ENCODE peak calls at places on chromosomes 6 and 20, in ten cellular contexts. B, S, D, H, Y, I, Q, P, N and A are unnamed samples. For H3K4me1, the result is how much of the 10 kb centered on the place peaks cover.

GRCh38 chr6:73985891-73986290 is 289.9 kb downstream of the CD109 start:
- DNase-seq in B (no peak), N (no peak), D (peak), I (no peak), Y (no peak), S (no peak), H (no peak), P (no peak), Q (no peak), A (no peak)

GRCh38 chr6:149924206-149924932 is 1.4 kb upstream of the RAET1G start:
- DNase-seq in D (no peak), I (no peak), Y (no peak), S (no peak), P (no peak), Q (no peak), B (peak), N (no peak), H (no peak), A (no peak)

GRCh38 chr6:2738373-2738979 is 12.2 kb downstream of the MYLK4 start:
- DNase-seq in Y (no peak), I (no peak), N (peak), P (peak), Q (peak), D (peak), H (peak), S (peak), B (no peak), A (peak)

GRCh38 chr6:111092006-111092405 is 4.7 kb downstream of the SLC16A10 start:
- DNase-seq in Y (no peak), S (no peak), D (no peak), H (no peak), B (peak), Q (no peak), N (no peak), P (no peak), I (no peak), A (no peak)

GRCh38 chr20:40760399-40760798 is 71.4 kb upstream of the MAFB start:
- DNase-seq in Q (no peak), N (no peak), S (no peak), D (no peak), I (no peak), Y (no peak), B (no peak), P (no peak), H (no peak), A (no peak)

GRCh38 chr6:135922170-135922569 is 70.7 kb downstream of the PDE7B start:
- DNase-seq in B (no peak), Q (no peak), H (peak), S (no peak), I (no peak), N (no peak), P (peak), Y (no peak), D (peak), A (no peak)

GRCh38 chr20:17225891-17226409 is 890 bp upstream of the PCSK2 start:
- DNase-seq in D (peak), Q (no peak), N (peak), B (peak), Y (no peak), I (peak), P (no peak), S (no peak), H (peak), A (no peak)

GRCh38 chr20:53287357-53288042 is 306.1 kb downstream of the ZNF217 start:
- DNase-seq in D (no peak), S (no peak), Y (no peak), Q (no peak), H (no peak), B (no peak), N (no peak), I (no peak), P (no peak), A (no peak)

GRCh38 chr6:21459646-21460045 is 133.9 kb upstream of the SOX4 start:
- DNase-seq in I (no peak), S (no peak), H (no peak), B (no peak), Y (no peak), Q (no peak), N (no peak), D (no peak), P (no peak), A (no peak)

GRCh38 chr6:110020888-110021287 is 42.8 kb downstream of the GPR6 start:
- DNase-seq in P (no peak), D (peak), B (no peak), N (no peak), Y (no peak), I (no peak), H (no peak), S (no peak), Q (no peak), A (no peak)

GRCh38 chr6:35258858-35259193 is 709 bp upstream of the ZNF76 start:
- DNase-seq in D (peak), S (peak), B (no peak), Y (no peak), I (no peak), N (peak), H (no peak), Q (no peak), P (no peak), A (no peak)

GRCh38 chr20:3172933-3173581 is at the start of gene LZTS3:
- DNase-seq in B (peak), I (peak), Q (peak), N (peak), S (peak), H (peak), Y (peak), P (peak), D (peak), A (peak)

GRCh38 chr20:13865825-13866351 is 81.1 kb downstream of the NDUFAF5 start:
- DNase-seq in I (peak), D (no peak), N (no peak), Y (no peak), Q (no peak), S (no peak), P (no peak), B (no peak), H (no peak), A (peak)

GRCh38 chr6:170554086-170554887 is at the start of gene TBP:
- DNase-seq in Y (peak), P (peak), S (peak), N (peak), D (peak), H (peak), I (peak), Q (peak), B (peak), A (peak)

GRCh38 chr6:38722037-38722436 is 6.9 kb downstream of the DNAH8 start:
- DNase-seq in Q (no peak), B (no peak), H (no peak), N (no peak), S (no peak), Y (no peak), D (no peak), I (no peak), P (no peak), A (no peak)

GRCh38 chr6:157800420-157801237 is 22.4 kb upstream of the SNX9 start:
- DNase-seq in Y (no peak), I (no peak), D (no peak), H (no peak), B (no peak), P (no peak), Q (no peak), N (no peak), S (no peak), A (no peak)

GRCh38 chr6:57064809-57065208 is 18.3 kb downstream of the KIAA1586 start:
- DNase-seq in D (no peak), B (no peak), H (no peak), S (no peak), Y (no peak), Q (no peak), I (no peak), N (no peak), P (no peak), A (no peak)

GRCh38 chr20:36886859-36887778 is 11.2 kb downstream of the TLDC2 start:
- DNase-seq in D (peak), Y (peak), P (peak), I (peak), S (peak), B (peak), Q (peak), N (peak), H (peak), A (peak)

GRCh38 chr20:51586005-51586440 is 43.5 kb upstream of the NFATC2 start:
- DNase-seq in D (no peak), Y (no peak), H (no peak), N (no peak), Q (no peak), B (no peak), I (no peak), P (no peak), S (no peak), A (no peak)

GRCh38 chr6:156686940-156687874 is 90.0 kb upstream of the ARID1B start:
- DNase-seq in D (peak), S (peak), N (peak), P (peak), B (peak), Y (peak), Q (peak), H (peak), I (peak), A (peak)

GRCh38 chr6:130720076-130720475 is 107.1 kb upstream of the SMLR1 start:
- DNase-seq in D (no peak), Y (no peak), Q (no peak), B (no peak), I (no peak), N (no peak), S (no peak), P (no peak), H (no peak), A (no peak)

GRCh38 chr6:6746970-6747338 is 158.4 kb downstream of the LY86 start:
- DNase-seq in S (no peak), N (no peak), H (no peak), D (no peak), B (no peak), P (no peak), Q (no peak), Y (no peak), I (no peak), A (no peak)

GRCh38 chr6:148829415-148830101 is 82.7 kb downstream of the UST start:
- DNase-seq in S (no peak), D (no peak), I (no peak), Y (no peak), Q (no peak), P (no peak), H (no peak), B (no peak), N (no peak), A (no peak)

GRCh38 chr6:30842754-30843610 is 41.3 kb upstream of the DDR1 start:
- DNase-seq in H (peak), Y (no peak), Q (no peak), B (no peak), P (no peak), I (no peak), S (no peak), D (no peak), N (peak), A (no peak)

GRCh38 chr20:61346996-61347906 is 95.2 kb downstream of the CDH4 start:
- DNase-seq in S (no peak), Q (no peak), D (no peak), Y (no peak), B (no peak), I (no peak), H (no peak), P (no peak), N (no peak), A (no peak)

GRCh38 chr20:50099565-50099991 is 13.4 kb downstream of the UBE2V1 start:
- DNase-seq in I (no peak), D (peak), Y (no peak), Q (no peak), H (no peak), S (no peak), P (no peak), B (no peak), N (no peak), A (no peak)

GRCh38 chr6:125942677-125943527 is 13.7 kb upstream of the HINT3 start:
- DNase-seq in H (no peak), N (no peak), B (no peak), S (peak), P (no peak), Q (peak), I (no peak), D (no peak), Y (no peak), A (peak)

GRCh38 chr6:37316071-37316470 is 37.7 kb upstream of the RNF8 start:
- DNase-seq in Y (no peak), I (no peak), B (no peak), N (no peak), H (no peak), D (no peak), Q (no peak), S (no peak), P (no peak), A (no peak)

GRCh38 chr6:56624728-56625069 is 18.0 kb downstream of the DST start:
- DNase-seq in N (no peak), S (peak), B (no peak), D (no peak), P (no peak), Q (no peak), I (no peak), Y (no peak), H (no peak), A (no peak)

GRCh38 chr6:75800133-75800532 is 51.1 kb downstream of the MYO6 start:
- DNase-seq in P (no peak), N (no peak), S (no peak), Q (no peak), H (no peak), Y (no peak), I (no peak), B (no peak), D (no peak), A (no peak)

GRCh38 chr6:26075063-26075717 is 12.0 kb upstream of the HFE start:
- DNase-seq in N (no peak), H (no peak), P (no peak), S (peak), B (no peak), Q (no peak), Y (no peak), I (no peak), D (peak), A (no peak)

GRCh38 chr6:138321934-138322333 is 55.8 kb upstream of the SMIM28 start:
- DNase-seq in N (no peak), Y (no peak), S (no peak), H (no peak), B (no peak), D (no peak), P (no peak), I (no peak), Q (no peak), A (no peak)

GRCh38 chr6:148501178-148501590 is 158.5 kb downstream of the SASH1 start:
- DNase-seq in I (no peak), P (no peak), S (no peak), B (peak), N (peak), H (no peak), Q (peak), D (no peak), Y (peak), A (peak)

GRCh38 chr20:32972181-32973076 is 31.8 kb downstream of the SUN5 start:
- DNase-seq in S (no peak), Q (peak), P (no peak), H (no peak), B (no peak), I (no peak), N (no peak), D (peak), Y (no peak), A (peak)

GRCh38 chr6:1872649-1873131 is 263.0 kb downstream of the FOXC1 start:
- DNase-seq in B (no peak), D (peak), P (no peak), Y (no peak), S (no peak), H (no peak), I (no peak), Q (no peak), N (no peak), A (no peak)

GRCh38 chr6:139883776-139884175 is 509.3 kb upstream of the CITED2 start:
- DNase-seq in S (no peak), Q (no peak), D (no peak), H (no peak), N (no peak), Y (no peak), P (no peak), B (no peak), I (no peak), A (no peak)

GRCh38 chr6:139519571-139520031 is 145.2 kb upstream of the CITED2 start:
- DNase-seq in Q (no peak), Y (no peak), N (no peak), D (no peak), I (no peak), B (no peak), H (no peak), P (no peak), S (no peak), A (no peak)

GRCh38 chr20:58224097-58224496 is 4.4 kb downstream of the ANKRD60 start:
- DNase-seq in B (no peak), D (no peak), I (no peak), Q (no peak), Y (no peak), P (no peak), N (no peak), H (no peak), S (no peak), A (no peak)

DNA sequence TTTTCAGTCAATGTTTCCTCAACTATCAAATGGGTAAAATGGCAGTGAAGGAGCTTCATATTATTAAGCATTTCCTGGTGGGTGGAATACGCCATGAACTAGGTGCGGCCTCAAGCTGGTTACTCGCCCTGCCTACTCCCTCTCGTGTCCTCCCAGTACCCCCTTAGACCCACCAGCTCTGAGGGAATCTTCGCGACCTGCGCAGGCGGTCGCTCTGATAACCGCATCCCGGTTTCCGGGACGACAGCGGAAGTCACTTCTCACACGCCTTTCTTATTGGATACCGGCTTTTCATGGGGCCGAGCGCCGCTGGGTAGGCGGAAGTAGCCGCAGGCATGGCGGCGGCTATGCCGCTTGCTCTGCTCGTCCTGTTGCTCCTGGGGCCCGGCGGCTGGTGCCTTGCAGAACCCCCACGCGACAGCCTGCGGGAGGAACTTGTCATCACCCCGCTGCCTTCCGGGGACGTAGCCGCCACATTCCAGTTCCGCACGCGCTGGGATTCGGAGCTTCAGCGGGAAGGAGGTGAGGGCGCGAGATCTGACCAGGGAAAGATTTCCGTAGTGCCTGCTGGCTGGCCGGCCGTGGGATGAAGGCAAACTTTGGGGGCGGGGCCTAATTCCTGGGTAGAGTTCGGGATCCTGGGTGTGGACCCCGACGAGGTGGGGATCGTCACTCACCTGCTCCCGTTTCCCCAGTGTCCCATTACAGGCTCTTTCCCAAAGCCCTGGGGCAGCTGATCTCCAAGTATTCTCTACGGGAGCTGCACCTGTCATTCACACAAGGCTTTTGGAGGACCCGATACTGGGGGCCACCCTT is at the start of gene PIGT:
- DNase-seq in Y (peak), B (peak), Q (peak), P (peak), H (peak), I (peak), N (peak), D (peak), S (peak), A (peak)
- H3K4me1 ChIP-seq in Y (under half), B (under half), Q (under half), P (under half), H (under half), I (under half), N (under half), D (under half), S (under half), A (under half)

GRCh38 chr20:56392282-56393132 is at the start of gene CSTF1:
- DNase-seq in Y (peak), P (peak), D (peak), S (peak), N (peak), I (peak), H (peak), B (peak), Q (peak), A (peak)

GRCh38 chr20:56393133-56393472 is 658 bp downstream of the CSTF1 start:
- DNase-seq in P (no peak), Y (no peak), B (no peak), H (no peak), I (no peak), N (no peak), D (no peak), Q (no peak), S (no peak), A (no peak)

GRCh38 chr20:56395166-56395565 is 2.7 kb downstream of the CSTF1 start:
- DNase-seq in P (no peak), S (no peak), D (no peak), I (no peak), B (no peak), Y (no peak), H (no peak), N (no peak), Q (no peak), A (no peak)

GRCh38 chr20:56391596-56392281 is at the start of gene AURKA:
- DNase-seq in Q (no peak), P (no peak), I (no peak), N (peak), D (peak), Y (no peak), B (no peak), S (peak), H (no peak), A (peak)

GRCh38 chr20:56393653-56394052 is 1.2 kb downstream of the CSTF1 start:
- DNase-seq in D (no peak), H (no peak), N (no peak), I (no peak), Y (no peak), Q (no peak), P (no peak), S (no peak), B (no peak), A (no peak)
- H3K4me3 ChIP-seq in D (peak), H (no peak), N (no peak), I (peak), Y (peak), Q (no peak), P (no peak), S (peak), B (peak), A (peak)

DNA sequence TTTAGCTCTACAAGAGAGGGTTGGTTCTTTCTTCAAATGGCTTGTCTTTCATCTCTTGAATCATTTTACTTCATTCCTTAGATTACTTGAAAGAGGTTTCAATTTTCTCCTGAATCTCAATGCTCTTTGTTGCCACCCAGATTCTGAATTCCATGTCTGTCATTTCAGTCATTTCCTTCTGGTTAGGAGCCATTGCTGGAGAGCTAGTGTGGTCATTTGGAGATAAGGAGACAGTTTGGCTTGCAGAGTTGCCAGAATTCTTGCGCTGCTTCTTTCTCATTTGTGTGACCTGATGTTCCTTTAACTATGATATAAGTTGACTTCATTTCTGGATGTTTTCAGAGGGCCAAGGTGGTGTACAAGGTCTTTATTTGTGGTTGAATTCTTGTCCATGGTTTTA is 157.8 kb downstream of the SLC22A3 start:
- DNase-seq in S (no peak), N (no peak), Y (no peak), Q (no peak), D (no peak), H (no peak), I (no peak), B (no peak), P (no peak), A (no peak)
- TF ChIP-seq CTCF in S (no peak), N (no peak), Y (no peak), Q (no peak), D (no peak), H (no peak), I (no peak), B (no peak), P (no peak), A (no peak)

GRCh38 chr6:20325641-20326421 is 75.8 kb upstream of the E2F3 start:
- DNase-seq in N (no peak), Y (no peak), P (no peak), S (no peak), B (no peak), H (no peak), D (no peak), I (no peak), Q (no peak), A (no peak)

GRCh38 chr6:20328266-20328946 is 73.3 kb upstream of the E2F3 start:
- DNase-seq in Y (no peak), B (no peak), N (no peak), D (peak), P (no peak), Q (no peak), S (no peak), I (no peak), H (no peak), A (no peak)

GRCh38 chr6:20331042-20331441 is 70.6 kb upstream of the E2F3 start:
- DNase-seq in H (no peak), P (no peak), D (no peak), S (no peak), B (no peak), N (no peak), Q (no peak), I (no peak), Y (no peak), A (no peak)

GRCh38 chr6:20326422-20326728 is 75.3 kb upstream of the E2F3 start:
- DNase-seq in P (no peak), Y (no peak), D (no peak), S (no peak), I (no peak), B (no peak), N (no peak), Q (no peak), H (no peak), A (no peak)

DNA sequence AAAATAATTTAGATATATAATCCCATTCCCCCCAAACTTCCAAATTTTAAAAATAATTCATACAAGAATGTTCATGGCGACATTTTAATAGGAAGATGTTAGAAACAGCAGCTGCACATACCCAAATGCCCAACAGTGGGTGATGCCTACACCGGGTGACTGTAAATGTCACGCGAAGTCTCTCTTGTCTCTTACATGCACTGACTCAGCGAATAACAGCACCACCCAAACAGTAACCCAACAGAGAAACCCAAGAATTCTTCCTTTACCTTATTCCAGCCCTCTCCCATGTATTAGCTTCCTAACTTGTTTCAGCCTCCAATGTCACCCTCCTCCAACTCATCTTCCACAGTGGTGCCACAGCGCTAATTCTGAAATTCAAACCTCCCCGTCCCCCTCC is 74.5 kb upstream of the E2F3 start:
- DNase-seq in D (no peak), Y (no peak), P (no peak), S (no peak), I (no peak), Q (no peak), H (no peak), N (no peak), B (no peak), A (no peak)
- H3K4me1 ChIP-seq in D (under half), Y (under half), P (under half), S (under half), I (under half), Q (under half), H (under half), N (under half), B (under half), A (under half)